ENCODE peak calls at places on chromosomes 4 and X, in four cellular contexts. Z is ACHN, I is WTC11, F is fibroblast of mammary gland. E is an unnamed sample.

GRCh38 chrX:137362583-137362982 is 203.3 kb upstream of the ZIC3 start:
- DNase-seq in Z (no peak), F (no peak), I (no peak), E (no peak)

GRCh38 chr4:115274545-115274944 is 161.1 kb upstream of the NDST4 start:
- DNase-seq in Z (no peak), F (no peak), I (no peak), E (no peak)

GRCh38 chr4:83207497-83208105 is 77.0 kb downstream of the COQ2 start:
- DNase-seq in I (no peak), F (no peak), Z (peak), E (peak)

GRCh38 chr4:89482248-89482647 is 174.6 kb upstream of the GPRIN3 start:
- DNase-seq in Z (peak), F (peak), I (peak), E (peak)

GRCh38 chr4:24984602-24985532 is 45.9 kb downstream of the LGI2 start:
- DNase-seq in I (peak), F (no peak), Z (no peak), E (no peak)

GRCh38 chr4:80446664-80447063 is 111.1 kb downstream of the CFAP299 start:
- DNase-seq in I (no peak), F (no peak), Z (no peak), E (no peak)

GRCh38 chr4:1571986-1572385 is 112.1 kb downstream of the FAM53A start:
- DNase-seq in I (no peak), F (no peak), Z (no peak), E (no peak)

GRCh38 chrX:110228453-110228852 is 89.4 kb downstream of the AMMECR1 start:
- DNase-seq in Z (no peak), I (no peak), F (no peak), E (no peak)

GRCh38 chr4:170391066-170391754 is 301.5 kb upstream of the AADAT start:
- DNase-seq in F (peak), Z (peak), I (no peak), E (peak)

GRCh38 chr4:56821394-56822263 is at the start of gene SPINK2:
- DNase-seq in F (no peak), Z (peak), I (peak), E (peak)

GRCh38 chrX:46647251-46647650 is 73.7 kb downstream of the CHST7 start:
- DNase-seq in Z (no peak), I (no peak), F (no peak), E (no peak)

GRCh38 chrX:153853180-153853901 is 23.0 kb upstream of the PDZD4 start:
- DNase-seq in Z (no peak), F (no peak), I (no peak), E (no peak)

GRCh38 chr4:121728798-121729226 is 32.0 kb upstream of the ANXA5 start:
- DNase-seq in I (no peak), Z (peak), F (peak), E (no peak)

GRCh38 chr4:39900966-39901365 is 76.7 kb downstream of the PDS5A start:
- DNase-seq in I (no peak), Z (no peak), F (no peak), E (no peak)

GRCh38 chr4:99490286-99490685 is 20.5 kb upstream of the C4orf17 start:
- DNase-seq in F (no peak), I (no peak), Z (no peak), E (no peak)

GRCh38 chr4:41452484-41453225 is 85.3 kb upstream of the LIMCH1 start:
- DNase-seq in F (no peak), Z (no peak), I (no peak), E (no peak)

GRCh38 chr4:85760521-85760920 is 285.6 kb downstream of the ARHGAP24 start:
- DNase-seq in F (peak), Z (no peak), I (no peak), E (no peak)

GRCh38 chr4:167622481-167623240 is 388.4 kb upstream of the SPOCK3 start:
- DNase-seq in F (peak), Z (peak), I (peak), E (peak)

GRCh38 chr4:42401171-42401570 is 3.9 kb downstream of the SHISA3 start:
- DNase-seq in F (no peak), I (no peak), Z (peak), E (no peak)

GRCh38 chrX:151871244-151871643 is 41.4 kb upstream of the MAGEA4 start:
- DNase-seq in I (no peak), F (peak), Z (peak), E (peak)

GRCh38 chr4:126762651-126763247 is 870.0 kb upstream of the INTU start:
- DNase-seq in I (no peak), Z (no peak), F (peak), E (no peak)

GRCh38 chr4:137212601-137213000 is 319.7 kb downstream of the PCDH18 start:
- DNase-seq in F (no peak), I (no peak), Z (no peak), E (no peak)

GRCh38 chr4:95044204-95044848 is 286.6 kb downstream of the BMPR1B start:
- DNase-seq in I (no peak), Z (no peak), F (no peak), E (no peak)

GRCh38 chrX:68672581-68673318 is 25.3 kb downstream of the STARD8 start:
- DNase-seq in I (peak), Z (no peak), F (no peak), E (no peak)

GRCh38 chr4:167903291-167903721 is 189.0 kb upstream of the ANXA10 start:
- DNase-seq in Z (no peak), I (no peak), F (peak), E (no peak)

GRCh38 chrX:17082831-17083230 is 136.4 kb downstream of the REPS2 start:
- DNase-seq in I (no peak), Z (peak), F (peak), E (peak)

GRCh38 chrX:21375795-21376069 is 1.5 kb downstream of the CNKSR2 start:
- DNase-seq in Z (no peak), I (no peak), F (no peak), E (no peak)